ENCODE peak calls at places on chromosomes 2 and 18, in nine cellular contexts. One of them, this sample, is unnamed.

GRCh38 chr18:12287684-12288405 is 20.2 kb upstream of the TUBB6 start:
- DNase-seq in astrocyte of the spinal cord: peak
- DNase-seq in endodermal cell: peak
- DNase-seq in PC-3: peak
- DNase-seq in tibial artery: peak
- DNase-seq in naive thymus-derived CD4-positive, alpha-beta T cell: no peak
- DNase-seq in dorsolateral prefrontal cortex: no peak
- DNase-seq in epithelial cell of esophagus: peak
- DNase-seq in IMR-90: peak
- DNase-seq in this sample: peak

GRCh38 chr2:113376935-113377445 is 60.5 kb upstream of the ZNG1B start:
- DNase-seq in astrocyte of the spinal cord: no peak
- DNase-seq in endodermal cell: no peak
- DNase-seq in PC-3: no peak
- DNase-seq in tibial artery: no peak
- DNase-seq in naive thymus-derived CD4-positive, alpha-beta T cell: no peak
- DNase-seq in dorsolateral prefrontal cortex: no peak
- DNase-seq in epithelial cell of esophagus: no peak
- DNase-seq in IMR-90: no peak
- DNase-seq in this sample: no peak

GRCh38 chr2:7566382-7566881 is 649.2 kb downstream of the RNF144A start:
- DNase-seq in astrocyte of the spinal cord: no peak
- DNase-seq in endodermal cell: no peak
- DNase-seq in PC-3: peak
- DNase-seq in tibial artery: no peak
- DNase-seq in naive thymus-derived CD4-positive, alpha-beta T cell: no peak
- DNase-seq in dorsolateral prefrontal cortex: no peak
- DNase-seq in epithelial cell of esophagus: no peak
- DNase-seq in IMR-90: no peak
- DNase-seq in this sample: no peak

GRCh38 chr18:46071894-46072867 is at the start of gene PSTPIP2:
- DNase-seq in astrocyte of the spinal cord: peak
- DNase-seq in endodermal cell: peak
- DNase-seq in PC-3: no peak
- DNase-seq in tibial artery: peak
- DNase-seq in naive thymus-derived CD4-positive, alpha-beta T cell: peak
- DNase-seq in dorsolateral prefrontal cortex: no peak
- DNase-seq in epithelial cell of esophagus: peak
- DNase-seq in IMR-90: peak
- DNase-seq in this sample: peak

GRCh38 chr2:204453730-204454167 is 91.5 kb upstream of the PARD3B start:
- DNase-seq in astrocyte of the spinal cord: no peak
- DNase-seq in endodermal cell: peak
- DNase-seq in PC-3: no peak
- DNase-seq in tibial artery: peak
- DNase-seq in naive thymus-derived CD4-positive, alpha-beta T cell: no peak
- DNase-seq in dorsolateral prefrontal cortex: no peak
- DNase-seq in epithelial cell of esophagus: no peak
- DNase-seq in IMR-90: no peak
- DNase-seq in this sample: peak

GRCh38 chr2:210172219-210172575 is 988 bp upstream of the KANSL1L start:
- DNase-seq in astrocyte of the spinal cord: no peak
- DNase-seq in endodermal cell: no peak
- DNase-seq in PC-3: no peak
- DNase-seq in tibial artery: no peak
- DNase-seq in naive thymus-derived CD4-positive, alpha-beta T cell: no peak
- DNase-seq in dorsolateral prefrontal cortex: no peak
- DNase-seq in epithelial cell of esophagus: no peak
- DNase-seq in IMR-90: no peak
- DNase-seq in this sample: no peak

GRCh38 chr2:42959148-42959992 is 167.0 kb upstream of the HAAO start:
- DNase-seq in astrocyte of the spinal cord: no peak
- DNase-seq in endodermal cell: peak
- DNase-seq in PC-3: no peak
- DNase-seq in tibial artery: peak
- DNase-seq in naive thymus-derived CD4-positive, alpha-beta T cell: no peak
- DNase-seq in dorsolateral prefrontal cortex: no peak
- DNase-seq in epithelial cell of esophagus: no peak
- DNase-seq in IMR-90: peak
- DNase-seq in this sample: peak

GRCh38 chr2:105371156-105371555 is 27.7 kb downstream of the FHL2 start:
- DNase-seq in astrocyte of the spinal cord: no peak
- DNase-seq in endodermal cell: no peak
- DNase-seq in PC-3: peak
- DNase-seq in tibial artery: no peak
- DNase-seq in naive thymus-derived CD4-positive, alpha-beta T cell: no peak
- DNase-seq in dorsolateral prefrontal cortex: no peak
- DNase-seq in epithelial cell of esophagus: peak
- DNase-seq in IMR-90: no peak
- DNase-seq in this sample: no peak

GRCh38 chr2:133390151-133390550 is 178.1 kb downstream of the NCKAP5 start:
- DNase-seq in astrocyte of the spinal cord: peak
- DNase-seq in endodermal cell: no peak
- DNase-seq in PC-3: peak
- DNase-seq in tibial artery: no peak
- DNase-seq in naive thymus-derived CD4-positive, alpha-beta T cell: no peak
- DNase-seq in dorsolateral prefrontal cortex: no peak
- DNase-seq in epithelial cell of esophagus: peak
- DNase-seq in IMR-90: peak
- DNase-seq in this sample: peak

GRCh38 chr2:3200420-3200939 is 177.1 kb downstream of the EIPR1 start:
- DNase-seq in astrocyte of the spinal cord: peak
- DNase-seq in endodermal cell: no peak
- DNase-seq in PC-3: no peak
- DNase-seq in tibial artery: no peak
- DNase-seq in naive thymus-derived CD4-positive, alpha-beta T cell: no peak
- DNase-seq in dorsolateral prefrontal cortex: no peak
- DNase-seq in epithelial cell of esophagus: no peak
- DNase-seq in IMR-90: no peak
- DNase-seq in this sample: no peak

GRCh38 chr2:148989882-148990493 is 48.5 kb upstream of the LYPD6B start:
- DNase-seq in astrocyte of the spinal cord: peak
- DNase-seq in endodermal cell: peak
- DNase-seq in PC-3: peak
- DNase-seq in tibial artery: no peak
- DNase-seq in naive thymus-derived CD4-positive, alpha-beta T cell: peak
- DNase-seq in dorsolateral prefrontal cortex: no peak
- DNase-seq in epithelial cell of esophagus: peak
- DNase-seq in IMR-90: peak
- DNase-seq in this sample: peak

GRCh38 chr2:98911376-98912154 is 24.5 kb downstream of the CRACDL start:
- DNase-seq in astrocyte of the spinal cord: peak
- DNase-seq in endodermal cell: peak
- DNase-seq in PC-3: peak
- DNase-seq in tibial artery: peak
- DNase-seq in naive thymus-derived CD4-positive, alpha-beta T cell: no peak
- DNase-seq in dorsolateral prefrontal cortex: no peak
- DNase-seq in epithelial cell of esophagus: peak
- DNase-seq in IMR-90: peak
- DNase-seq in this sample: peak

GRCh38 chr18:50878345-50879301 is at the start of gene ME2:
- DNase-seq in astrocyte of the spinal cord: peak
- DNase-seq in endodermal cell: peak
- DNase-seq in PC-3: peak
- DNase-seq in tibial artery: peak
- DNase-seq in naive thymus-derived CD4-positive, alpha-beta T cell: peak
- DNase-seq in dorsolateral prefrontal cortex: peak
- DNase-seq in epithelial cell of esophagus: peak
- DNase-seq in IMR-90: peak
- DNase-seq in this sample: peak

GRCh38 chr2:178478442-178479274 is at the start of gene FKBP7:
- DNase-seq in astrocyte of the spinal cord: peak
- DNase-seq in endodermal cell: peak
- DNase-seq in PC-3: peak
- DNase-seq in tibial artery: peak
- DNase-seq in naive thymus-derived CD4-positive, alpha-beta T cell: peak
- DNase-seq in dorsolateral prefrontal cortex: peak
- DNase-seq in epithelial cell of esophagus: peak
- DNase-seq in IMR-90: peak
- DNase-seq in this sample: peak

GRCh38 chr18:3411854-3412268 is 38.1 kb upstream of the TGIF1 start:
- DNase-seq in astrocyte of the spinal cord: no peak
- DNase-seq in endodermal cell: peak
- DNase-seq in PC-3: no peak
- DNase-seq in tibial artery: no peak
- DNase-seq in naive thymus-derived CD4-positive, alpha-beta T cell: peak
- DNase-seq in dorsolateral prefrontal cortex: no peak
- DNase-seq in epithelial cell of esophagus: peak
- DNase-seq in IMR-90: no peak
- DNase-seq in this sample: peak
- H3K4me3 ChIP-seq in astrocyte of the spinal cord: no peak
- H3K4me3 ChIP-seq in endodermal cell: no peak
- H3K4me3 ChIP-seq in PC-3: no peak
- H3K4me3 ChIP-seq in tibial artery: peak
- H3K4me3 ChIP-seq in naive thymus-derived CD4-positive, alpha-beta T cell: peak
- H3K4me3 ChIP-seq in dorsolateral prefrontal cortex: peak
- H3K4me3 ChIP-seq in epithelial cell of esophagus: peak
- H3K4me3 ChIP-seq in IMR-90: peak
- H3K4me3 ChIP-seq in this sample: peak

DNA sequence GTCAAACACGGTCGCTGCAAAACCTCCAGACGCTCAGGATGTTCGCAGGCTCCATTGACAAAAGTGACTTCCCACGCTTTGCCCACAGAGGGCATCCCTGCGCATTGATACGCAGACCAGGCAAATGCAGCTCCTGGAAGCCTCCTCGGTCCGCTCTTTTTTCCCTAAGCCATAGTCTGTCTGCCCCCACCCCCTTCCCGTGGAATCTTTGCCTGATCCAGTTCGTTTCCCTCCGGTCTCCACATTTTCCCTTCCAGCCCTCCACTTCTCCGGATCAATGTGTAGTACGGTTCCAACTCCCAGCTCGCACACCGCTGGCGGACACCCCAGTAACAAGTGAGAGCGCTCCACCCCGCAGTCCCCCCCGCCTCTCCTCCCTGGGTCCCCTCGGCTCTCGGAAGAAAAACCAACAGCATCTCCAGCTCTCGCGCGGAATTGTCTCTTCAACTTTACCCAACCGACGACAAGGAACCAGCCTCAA is at the start of gene DCC:
- DNase-seq in astrocyte of the spinal cord: peak
- DNase-seq in endodermal cell: peak
- DNase-seq in PC-3: peak
- DNase-seq in tibial artery: no peak
- DNase-seq in naive thymus-derived CD4-positive, alpha-beta T cell: no peak
- DNase-seq in dorsolateral prefrontal cortex: peak
- DNase-seq in epithelial cell of esophagus: peak
- DNase-seq in IMR-90: peak
- DNase-seq in this sample: no peak
- H3K4me3 ChIP-seq in astrocyte of the spinal cord: peak
- H3K4me3 ChIP-seq in endodermal cell: peak
- H3K4me3 ChIP-seq in PC-3: no peak
- H3K4me3 ChIP-seq in tibial artery: peak
- H3K4me3 ChIP-seq in naive thymus-derived CD4-positive, alpha-beta T cell: no peak
- H3K4me3 ChIP-seq in dorsolateral prefrontal cortex: peak
- H3K4me3 ChIP-seq in epithelial cell of esophagus: no peak
- H3K4me3 ChIP-seq in IMR-90: no peak
- H3K4me3 ChIP-seq in this sample: peak

GRCh38 chr2:120442923-120443571 is 97.1 kb downstream of the INHBB start:
- DNase-seq in astrocyte of the spinal cord: no peak
- DNase-seq in endodermal cell: peak
- DNase-seq in PC-3: peak
- DNase-seq in tibial artery: peak
- DNase-seq in naive thymus-derived CD4-positive, alpha-beta T cell: peak
- DNase-seq in dorsolateral prefrontal cortex: peak
- DNase-seq in epithelial cell of esophagus: peak
- DNase-seq in IMR-90: no peak
- DNase-seq in this sample: peak
- H3K4me3 ChIP-seq in astrocyte of the spinal cord: no peak
- H3K4me3 ChIP-seq in endodermal cell: peak
- H3K4me3 ChIP-seq in PC-3: peak
- H3K4me3 ChIP-seq in tibial artery: peak
- H3K4me3 ChIP-seq in naive thymus-derived CD4-positive, alpha-beta T cell: peak
- H3K4me3 ChIP-seq in dorsolateral prefrontal cortex: no peak
- H3K4me3 ChIP-seq in epithelial cell of esophagus: peak
- H3K4me3 ChIP-seq in IMR-90: no peak
- H3K4me3 ChIP-seq in this sample: peak

GRCh38 chr18:57803119-57803969 is at the start of gene ATP8B1:
- DNase-seq in astrocyte of the spinal cord: peak
- DNase-seq in endodermal cell: peak
- DNase-seq in PC-3: peak
- DNase-seq in tibial artery: peak
- DNase-seq in naive thymus-derived CD4-positive, alpha-beta T cell: no peak
- DNase-seq in dorsolateral prefrontal cortex: no peak
- DNase-seq in epithelial cell of esophagus: peak
- DNase-seq in IMR-90: peak
- DNase-seq in this sample: peak

GRCh38 chr18:57802869-57803118 is 321 bp downstream of the ATP8B1 start:
- DNase-seq in astrocyte of the spinal cord: no peak
- DNase-seq in endodermal cell: no peak
- DNase-seq in PC-3: no peak
- DNase-seq in tibial artery: no peak
- DNase-seq in naive thymus-derived CD4-positive, alpha-beta T cell: no peak
- DNase-seq in dorsolateral prefrontal cortex: no peak
- DNase-seq in epithelial cell of esophagus: no peak
- DNase-seq in IMR-90: no peak
- DNase-seq in this sample: no peak

GRCh38 chr18:57798713-57799373 is 4.3 kb downstream of the ATP8B1 start:
- DNase-seq in astrocyte of the spinal cord: no peak
- DNase-seq in endodermal cell: no peak
- DNase-seq in PC-3: no peak
- DNase-seq in tibial artery: no peak
- DNase-seq in naive thymus-derived CD4-positive, alpha-beta T cell: no peak
- DNase-seq in dorsolateral prefrontal cortex: no peak
- DNase-seq in epithelial cell of esophagus: no peak
- DNase-seq in IMR-90: no peak
- DNase-seq in this sample: no peak

GRCh38 chr18:57802166-57802868 is 798 bp downstream of the ATP8B1 start:
- DNase-seq in astrocyte of the spinal cord: no peak
- DNase-seq in endodermal cell: peak
- DNase-seq in PC-3: no peak
- DNase-seq in tibial artery: no peak
- DNase-seq in naive thymus-derived CD4-positive, alpha-beta T cell: no peak
- DNase-seq in dorsolateral prefrontal cortex: no peak
- DNase-seq in epithelial cell of esophagus: peak
- DNase-seq in IMR-90: no peak
- DNase-seq in this sample: peak

DNA sequence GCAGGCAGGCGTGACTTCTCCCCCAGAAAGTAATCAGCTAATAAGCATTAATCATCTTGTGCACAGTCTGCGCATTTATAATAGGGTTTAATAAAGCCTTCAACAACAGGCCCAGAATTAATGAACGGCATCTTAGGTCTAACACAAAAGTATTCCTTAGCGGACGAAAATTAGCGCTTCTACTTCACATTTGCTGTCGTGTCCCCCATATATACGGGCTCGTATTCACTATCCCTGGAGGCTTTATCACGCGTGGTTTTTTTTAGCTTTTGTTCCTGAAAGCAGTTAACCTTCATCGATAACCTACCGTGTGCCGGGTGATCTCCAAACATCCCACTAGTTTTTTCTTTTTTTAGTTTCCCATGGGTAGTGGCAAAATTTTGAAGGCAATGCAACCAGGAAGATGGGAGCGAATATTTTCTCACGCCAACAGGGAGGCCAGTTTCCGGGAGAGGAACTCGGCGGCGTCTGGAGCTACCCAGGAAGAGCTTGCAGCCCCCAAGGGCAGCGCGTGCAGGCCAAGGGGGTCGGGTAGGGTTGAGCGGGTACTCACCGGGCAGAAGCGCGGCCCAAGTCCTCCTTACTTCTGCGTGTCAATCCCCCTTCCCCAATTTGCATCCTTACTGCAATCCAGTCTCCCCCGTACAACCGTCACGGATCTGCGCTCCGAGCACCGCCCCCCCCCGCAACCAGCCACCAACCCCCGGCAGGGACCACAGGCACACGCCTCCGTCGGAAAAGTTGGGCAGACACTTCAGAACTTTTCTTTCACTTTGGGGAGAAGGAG is 1.5 kb downstream of the ATP8B1 start:
- DNase-seq in astrocyte of the spinal cord: no peak
- DNase-seq in endodermal cell: peak
- DNase-seq in PC-3: peak
- DNase-seq in tibial artery: peak
- DNase-seq in naive thymus-derived CD4-positive, alpha-beta T cell: no peak
- DNase-seq in dorsolateral prefrontal cortex: no peak
- DNase-seq in epithelial cell of esophagus: peak
- DNase-seq in IMR-90: no peak
- DNase-seq in this sample: peak
- H3K4me3 ChIP-seq in astrocyte of the spinal cord: peak
- H3K4me3 ChIP-seq in endodermal cell: peak
- H3K4me3 ChIP-seq in PC-3: peak
- H3K4me3 ChIP-seq in tibial artery: peak
- H3K4me3 ChIP-seq in naive thymus-derived CD4-positive, alpha-beta T cell: no peak
- H3K4me3 ChIP-seq in dorsolateral prefrontal cortex: peak
- H3K4me3 ChIP-seq in epithelial cell of esophagus: peak
- H3K4me3 ChIP-seq in IMR-90: peak
- H3K4me3 ChIP-seq in this sample: peak